ENCODE peak calls at places on chromosome 7, in ten cellular contexts. One of them, this sample, is unnamed.

GRCh38 chr7:135859548-135859947 is 110.9 kb upstream of the FAM180A start:
- DNase-seq in breast epithelium: no peak
- DNase-seq in mammary epithelial cell: no peak
- DNase-seq in heart left ventricle: no peak
- DNase-seq in PC-9: no peak
- DNase-seq in esophagus squamous epithelium: no peak
- DNase-seq in transverse colon: no peak
- DNase-seq in fibroblast of lung: no peak
- DNase-seq in endodermal cell: no peak
- DNase-seq in cardiac muscle cell: no peak
- DNase-seq in this sample: no peak

GRCh38 chr7:159195926-159196325 is 51.3 kb upstream of the VIPR2 start:
- DNase-seq in breast epithelium: no peak
- DNase-seq in mammary epithelial cell: no peak
- DNase-seq in heart left ventricle: no peak
- DNase-seq in PC-9: no peak
- DNase-seq in esophagus squamous epithelium: no peak
- DNase-seq in transverse colon: no peak
- DNase-seq in fibroblast of lung: no peak
- DNase-seq in endodermal cell: no peak
- DNase-seq in cardiac muscle cell: no peak
- DNase-seq in this sample: no peak

GRCh38 chr7:134774076-134774475 is 5.4 kb upstream of the CALD1 start:
- DNase-seq in breast epithelium: no peak
- DNase-seq in mammary epithelial cell: no peak
- DNase-seq in heart left ventricle: no peak
- DNase-seq in PC-9: no peak
- DNase-seq in esophagus squamous epithelium: no peak
- DNase-seq in transverse colon: no peak
- DNase-seq in fibroblast of lung: no peak
- DNase-seq in endodermal cell: no peak
- DNase-seq in cardiac muscle cell: no peak
- DNase-seq in this sample: no peak

GRCh38 chr7:134431805-134432204 is 27.1 kb downstream of the AKR1B1 start:
- DNase-seq in breast epithelium: no peak
- DNase-seq in mammary epithelial cell: no peak
- DNase-seq in heart left ventricle: no peak
- DNase-seq in PC-9: no peak
- DNase-seq in esophagus squamous epithelium: no peak
- DNase-seq in transverse colon: peak; percentile 89
- DNase-seq in fibroblast of lung: no peak
- DNase-seq in endodermal cell: peak; percentile 42
- DNase-seq in cardiac muscle cell: no peak
- DNase-seq in this sample: no peak

GRCh38 chr7:129665013-129665401 is 53.5 kb downstream of the NRF1 start:
- DNase-seq in breast epithelium: peak; percentile 20
- DNase-seq in mammary epithelial cell: peak; percentile 92
- DNase-seq in heart left ventricle: peak; percentile 37
- DNase-seq in PC-9: peak; percentile 83
- DNase-seq in esophagus squamous epithelium: no peak
- DNase-seq in transverse colon: no peak
- DNase-seq in fibroblast of lung: peak; percentile 94
- DNase-seq in endodermal cell: peak; percentile 85
- DNase-seq in cardiac muscle cell: peak; percentile 96
- DNase-seq in this sample: peak; percentile 91

GRCh38 chr7:22791204-22792158 is 31.2 kb downstream of the TOMM7 start:
- DNase-seq in breast epithelium: no peak
- DNase-seq in mammary epithelial cell: no peak
- DNase-seq in heart left ventricle: no peak
- DNase-seq in PC-9: no peak
- DNase-seq in esophagus squamous epithelium: no peak
- DNase-seq in transverse colon: no peak
- DNase-seq in fibroblast of lung: peak; percentile 21
- DNase-seq in endodermal cell: no peak
- DNase-seq in cardiac muscle cell: peak; percentile 34
- DNase-seq in this sample: no peak

GRCh38 chr7:79789584-79790345 is 336.3 kb upstream of the MAGI2 start:
- DNase-seq in breast epithelium: no peak
- DNase-seq in mammary epithelial cell: no peak
- DNase-seq in heart left ventricle: no peak
- DNase-seq in PC-9: no peak
- DNase-seq in esophagus squamous epithelium: no peak
- DNase-seq in transverse colon: no peak
- DNase-seq in fibroblast of lung: peak; percentile 78
- DNase-seq in endodermal cell: no peak
- DNase-seq in cardiac muscle cell: peak; percentile 88
- DNase-seq in this sample: no peak

GRCh38 chr7:141073641-141074161 is at the start of gene TMEM178B:
- DNase-seq in breast epithelium: no peak
- DNase-seq in mammary epithelial cell: no peak
- DNase-seq in heart left ventricle: no peak
- DNase-seq in PC-9: no peak
- DNase-seq in esophagus squamous epithelium: no peak
- DNase-seq in transverse colon: no peak
- DNase-seq in fibroblast of lung: no peak
- DNase-seq in endodermal cell: peak; percentile 83
- DNase-seq in cardiac muscle cell: no peak
- DNase-seq in this sample: no peak

GRCh38 chr7:134004829-134005505 is 122.2 kb upstream of the LRGUK start:
- DNase-seq in breast epithelium: no peak
- DNase-seq in mammary epithelial cell: no peak
- DNase-seq in heart left ventricle: no peak
- DNase-seq in PC-9: no peak
- DNase-seq in esophagus squamous epithelium: no peak
- DNase-seq in transverse colon: no peak
- DNase-seq in fibroblast of lung: no peak
- DNase-seq in endodermal cell: no peak
- DNase-seq in cardiac muscle cell: no peak
- DNase-seq in this sample: no peak

GRCh38 chr7:47375121-47375551 is 206.8 kb downstream of the TNS3 start:
- DNase-seq in breast epithelium: no peak
- DNase-seq in mammary epithelial cell: no peak
- DNase-seq in heart left ventricle: no peak
- DNase-seq in PC-9: no peak
- DNase-seq in esophagus squamous epithelium: no peak
- DNase-seq in transverse colon: peak; percentile 2
- DNase-seq in fibroblast of lung: peak; percentile 19
- DNase-seq in endodermal cell: no peak
- DNase-seq in cardiac muscle cell: peak; percentile 21
- DNase-seq in this sample: no peak

GRCh38 chr7:135541029-135541428 is 16.7 kb upstream of the NUP205 start:
- DNase-seq in breast epithelium: no peak
- DNase-seq in mammary epithelial cell: no peak
- DNase-seq in heart left ventricle: no peak
- DNase-seq in PC-9: no peak
- DNase-seq in esophagus squamous epithelium: no peak
- DNase-seq in transverse colon: no peak
- DNase-seq in fibroblast of lung: no peak
- DNase-seq in endodermal cell: no peak
- DNase-seq in cardiac muscle cell: no peak
- DNase-seq in this sample: no peak

DNA sequence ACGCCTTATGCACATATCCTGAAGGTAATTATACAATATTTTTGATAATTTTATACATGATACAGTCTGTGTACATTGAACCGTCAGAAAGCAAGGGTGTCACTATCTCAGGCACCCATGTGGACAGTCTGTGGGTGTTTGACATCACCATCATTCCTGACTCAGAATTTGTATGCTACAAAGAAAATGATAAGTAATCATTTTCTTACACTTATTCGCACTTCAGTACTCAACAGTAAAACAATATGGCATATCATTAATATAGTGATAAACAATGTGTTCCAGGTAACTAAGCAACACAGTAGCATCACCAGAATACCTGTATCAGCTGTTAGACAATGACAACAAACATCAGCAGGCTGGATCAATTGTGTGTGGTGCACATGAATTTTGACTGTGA is 17.9 kb downstream of the HECW1 start:
- DNase-seq in breast epithelium: no peak
- DNase-seq in mammary epithelial cell: no peak
- DNase-seq in heart left ventricle: no peak
- DNase-seq in PC-9: no peak
- DNase-seq in esophagus squamous epithelium: no peak
- DNase-seq in transverse colon: no peak
- DNase-seq in fibroblast of lung: no peak
- DNase-seq in endodermal cell: no peak
- DNase-seq in cardiac muscle cell: no peak
- DNase-seq in this sample: no peak
- H3K4me1 ChIP-seq in breast epithelium: no peaks in the 10 kb centered on the region
- H3K4me1 ChIP-seq in mammary epithelial cell: peaks cover 5% of the 10 kb centered on the region
- H3K4me1 ChIP-seq in heart left ventricle: no peaks in the 10 kb centered on the region
- H3K4me1 ChIP-seq in PC-9: no peaks in the 10 kb centered on the region
- H3K4me1 ChIP-seq in esophagus squamous epithelium: no peaks in the 10 kb centered on the region
- H3K4me1 ChIP-seq in transverse colon: no peaks in the 10 kb centered on the region
- H3K4me1 ChIP-seq in fibroblast of lung: no peaks in the 10 kb centered on the region
- H3K4me1 ChIP-seq in endodermal cell: no peaks in the 10 kb centered on the region
- H3K4me1 ChIP-seq in cardiac muscle cell: no peaks in the 10 kb centered on the region
- H3K4me1 ChIP-seq in this sample: peaks cover 9% of the 10 kb centered on the region

GRCh38 chr7:2106920-2107319 is 125.8 kb downstream of the MAD1L1 start:
- DNase-seq in breast epithelium: peak; percentile 67
- DNase-seq in mammary epithelial cell: peak; percentile 93
- DNase-seq in heart left ventricle: no peak
- DNase-seq in PC-9: no peak
- DNase-seq in esophagus squamous epithelium: no peak
- DNase-seq in transverse colon: no peak
- DNase-seq in fibroblast of lung: no peak
- DNase-seq in endodermal cell: peak; percentile 72
- DNase-seq in cardiac muscle cell: peak; percentile 31
- DNase-seq in this sample: peak; percentile 85

GRCh38 chr7:2106506-2106905 is 126.2 kb downstream of the MAD1L1 start:
- DNase-seq in breast epithelium: no peak
- DNase-seq in mammary epithelial cell: no peak
- DNase-seq in heart left ventricle: no peak
- DNase-seq in PC-9: no peak
- DNase-seq in esophagus squamous epithelium: no peak
- DNase-seq in transverse colon: no peak
- DNase-seq in fibroblast of lung: no peak
- DNase-seq in endodermal cell: peak; percentile 63
- DNase-seq in cardiac muscle cell: no peak
- DNase-seq in this sample: no peak

GRCh38 chr7:2105280-2105679 is 127.5 kb downstream of the MAD1L1 start:
- DNase-seq in breast epithelium: no peak
- DNase-seq in mammary epithelial cell: no peak
- DNase-seq in heart left ventricle: no peak
- DNase-seq in PC-9: no peak
- DNase-seq in esophagus squamous epithelium: no peak
- DNase-seq in transverse colon: no peak
- DNase-seq in fibroblast of lung: no peak
- DNase-seq in endodermal cell: no peak
- DNase-seq in cardiac muscle cell: no peak
- DNase-seq in this sample: no peak

GRCh38 chr7:2104716-2105115 is 128.0 kb downstream of the MAD1L1 start:
- DNase-seq in breast epithelium: no peak
- DNase-seq in mammary epithelial cell: no peak
- DNase-seq in heart left ventricle: no peak
- DNase-seq in PC-9: no peak
- DNase-seq in esophagus squamous epithelium: no peak
- DNase-seq in transverse colon: no peak
- DNase-seq in fibroblast of lung: no peak
- DNase-seq in endodermal cell: no peak
- DNase-seq in cardiac muscle cell: no peak
- DNase-seq in this sample: no peak

DNA sequence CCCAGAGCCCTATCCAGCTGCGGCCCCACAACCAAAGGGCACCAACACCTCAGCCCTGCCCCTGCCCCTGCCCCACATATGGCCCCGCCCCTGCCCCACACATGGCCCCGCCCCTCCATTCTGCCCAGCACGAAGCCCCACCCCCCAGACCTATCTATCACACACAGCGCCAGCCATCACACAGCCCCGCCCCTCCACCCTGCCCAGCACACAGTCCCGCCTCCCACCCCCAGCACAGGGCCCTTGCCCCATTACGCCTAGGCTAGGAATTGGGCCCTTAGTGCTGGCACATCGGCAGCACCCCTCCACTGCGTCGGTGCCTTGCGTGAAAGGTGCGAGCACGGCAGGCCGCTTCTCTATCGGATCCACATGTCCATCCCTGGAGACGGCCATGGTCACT is 126.8 kb downstream of the MAD1L1 start:
- DNase-seq in breast epithelium: no peak
- DNase-seq in mammary epithelial cell: no peak
- DNase-seq in heart left ventricle: no peak
- DNase-seq in PC-9: no peak
- DNase-seq in esophagus squamous epithelium: no peak
- DNase-seq in transverse colon: no peak
- DNase-seq in fibroblast of lung: no peak
- DNase-seq in endodermal cell: peak; percentile 86
- DNase-seq in cardiac muscle cell: no peak
- DNase-seq in this sample: no peak
- H3K27ac ChIP-seq in breast epithelium: peak overlapping the region; percentile 73
- H3K27ac ChIP-seq in mammary epithelial cell: no peak overlapping the region
- H3K27ac ChIP-seq in heart left ventricle: no peak overlapping the region
- H3K27ac ChIP-seq in PC-9: no peak overlapping the region
- H3K27ac ChIP-seq in esophagus squamous epithelium: no peak overlapping the region
- H3K27ac ChIP-seq in transverse colon: no peak overlapping the region
- H3K27ac ChIP-seq in fibroblast of lung: no peak overlapping the region
- H3K27ac ChIP-seq in endodermal cell: no peak overlapping the region
- H3K27ac ChIP-seq in cardiac muscle cell: no peak overlapping the region
- H3K27ac ChIP-seq in this sample: no peak overlapping the region

DNA sequence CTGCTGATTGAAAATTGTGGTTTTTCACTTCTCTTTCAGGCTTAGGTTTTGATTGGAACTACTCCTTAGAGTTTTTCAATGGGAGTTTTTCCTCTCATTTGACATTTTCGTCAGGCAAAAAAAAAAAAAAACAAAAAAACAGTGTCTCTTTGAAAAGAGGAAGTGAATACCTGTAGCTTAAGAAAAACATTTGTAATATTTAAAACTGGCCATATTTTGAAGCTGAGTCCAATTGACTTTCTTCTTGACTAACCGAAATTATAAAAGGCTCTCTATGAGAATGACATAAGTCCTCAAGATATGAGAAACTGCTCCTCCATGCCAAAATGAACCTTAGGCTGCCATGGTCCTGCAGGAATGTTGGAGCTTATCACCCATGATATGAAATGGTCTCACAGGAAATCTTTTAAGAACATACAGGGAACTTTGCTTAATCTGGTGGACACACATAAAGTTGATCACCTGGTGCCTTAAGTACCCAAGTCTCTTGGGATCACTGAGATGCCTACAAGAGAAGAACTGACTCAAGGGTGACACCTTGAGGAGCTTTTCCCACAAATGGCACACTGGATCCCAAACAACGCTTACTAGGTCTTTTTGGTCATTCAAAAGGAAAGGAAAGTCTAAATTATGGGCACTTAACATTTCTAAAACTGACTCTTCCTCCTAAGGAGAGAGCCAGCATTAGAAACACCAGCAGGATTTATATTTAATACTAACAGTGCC is 263.4 kb downstream of the CDC14C start:
- DNase-seq in breast epithelium: no peak
- DNase-seq in mammary epithelial cell: no peak
- DNase-seq in heart left ventricle: no peak
- DNase-seq in PC-9: no peak
- DNase-seq in esophagus squamous epithelium: no peak
- DNase-seq in transverse colon: no peak
- DNase-seq in fibroblast of lung: no peak
- DNase-seq in endodermal cell: no peak
- DNase-seq in cardiac muscle cell: no peak
- DNase-seq in this sample: no peak
- TF ChIP-seq CTCF in breast epithelium: no peak
- TF ChIP-seq CTCF in mammary epithelial cell: no peak
- TF ChIP-seq CTCF in heart left ventricle: no peak
- TF ChIP-seq CTCF in PC-9: no peak
- TF ChIP-seq CTCF in esophagus squamous epithelium: no peak
- TF ChIP-seq CTCF in transverse colon: no peak
- TF ChIP-seq CTCF in fibroblast of lung: no peak
- TF ChIP-seq CTCF in endodermal cell: peak; percentile 30
- TF ChIP-seq CTCF in cardiac muscle cell: no peak
- TF ChIP-seq CTCF in this sample: peak; percentile 29

GRCh38 chr7:85426487-85426960 is 239.7 kb upstream of the SEMA3D start:
- DNase-seq in breast epithelium: no peak
- DNase-seq in mammary epithelial cell: no peak
- DNase-seq in heart left ventricle: no peak
- DNase-seq in PC-9: no peak
- DNase-seq in esophagus squamous epithelium: no peak
- DNase-seq in transverse colon: no peak
- DNase-seq in fibroblast of lung: peak; percentile 62
- DNase-seq in endodermal cell: no peak
- DNase-seq in cardiac muscle cell: peak; percentile 16
- DNase-seq in this sample: peak; percentile 1
- H3K4me1 ChIP-seq in breast epithelium: no peaks in the 10 kb centered on the region
- H3K4me1 ChIP-seq in mammary epithelial cell: no peaks in the 10 kb centered on the region
- H3K4me1 ChIP-seq in heart left ventricle: no peaks in the 10 kb centered on the region
- H3K4me1 ChIP-seq in PC-9: no peaks in the 10 kb centered on the region
- H3K4me1 ChIP-seq in esophagus squamous epithelium: no peaks in the 10 kb centered on the region
- H3K4me1 ChIP-seq in transverse colon: no peaks in the 10 kb centered on the region
- H3K4me1 ChIP-seq in fibroblast of lung: no peaks in the 10 kb centered on the region
- H3K4me1 ChIP-seq in endodermal cell: no peaks in the 10 kb centered on the region
- H3K4me1 ChIP-seq in cardiac muscle cell: no peaks in the 10 kb centered on the region
- H3K4me1 ChIP-seq in this sample: no peaks in the 10 kb centered on the region